ENCODE peak calls at places on chromosomes 6 and 20, in nine cellular contexts. Z, Y, R, B, J, G, O, V and W are unnamed samples.
A peak's percentile ranks its signal among the peaks of the same experiment; 100 is the strongest.

GRCh38 chr6:43294536-43294935 is 3.5 kb upstream of the SLC22A7 start:
- DNase-seq in Z (no peak), Y (no peak), R (no peak), B (no peak), J (no peak), G (no peak), O (no peak), V (no peak), W (no peak)

GRCh38 chr6:37783831-37784584 is 35.5 kb upstream of the ZFAND3 start:
- DNase-seq in Z (no peak), Y (no peak), R (no peak), B (no peak), J (no peak), G (peak; percentile 50), O (no peak), V (no peak), W (peak; percentile 28)

GRCh38 chr6:26097268-26097875 is 10.1 kb downstream of the HFE start:
- DNase-seq in Z (no peak), Y (no peak), R (peak; percentile 69), B (peak; percentile 79), J (peak; percentile 75), G (peak; percentile 73), O (peak; percentile 65), V (peak; percentile 65), W (peak; percentile 69)

GRCh38 chr6:257031-257725 is 35.1 kb upstream of the DUSP22 start:
- DNase-seq in Z (no peak), Y (no peak), R (no peak), B (no peak), J (no peak), G (no peak), O (no peak), V (peak; percentile 10), W (no peak)

GRCh38 chr6:43702522-43703440 is 15.2 kb upstream of the MRPS18A start:
- DNase-seq in Z (no peak), Y (peak; percentile 98), R (peak; percentile 93), B (peak; percentile 99), J (peak; percentile 93), G (peak; percentile 93), O (no peak), V (peak; percentile 92), W (peak; percentile 93)

GRCh38 chr20:49433387-49433786 is 49.1 kb downstream of the KCNB1 start:
- DNase-seq in Z (no peak), Y (no peak), R (no peak), B (no peak), J (no peak), G (no peak), O (peak; percentile 35), V (no peak), W (no peak)

GRCh38 chr6:39416728-39417127 is 94.2 kb upstream of the KCNK16 start:
- DNase-seq in Z (no peak), Y (peak; percentile 80), R (no peak), B (no peak), J (no peak), G (no peak), O (no peak), V (peak; percentile 37), W (no peak)

GRCh38 chr20:58447733-58448391 is 58.8 kb downstream of the VAPB start:
- DNase-seq in Z (no peak), Y (no peak), R (peak; percentile 55), B (peak; percentile 63), J (peak; percentile 79), G (no peak), O (no peak), V (peak; percentile 62), W (peak; percentile 52)

GRCh38 chr20:32457476-32457986 is 99.4 kb downstream of the ASXL1 start:
- DNase-seq in Z (no peak), Y (no peak), R (no peak), B (peak; percentile 29), J (no peak), G (peak; percentile 65), O (peak; percentile 99), V (peak; percentile 82), W (peak; percentile 68)
- H3K4me3 ChIP-seq in Z (no peak overlapping the region), Y (peak overlapping the region; percentile 35), R (peak overlapping the region; percentile 9), B (no peak overlapping the region), J (no peak overlapping the region), G (peak overlapping the region; percentile 38), O (peak overlapping the region; percentile 62), V (peak overlapping the region; percentile 81), W (peak overlapping the region; percentile 47)

DNA sequence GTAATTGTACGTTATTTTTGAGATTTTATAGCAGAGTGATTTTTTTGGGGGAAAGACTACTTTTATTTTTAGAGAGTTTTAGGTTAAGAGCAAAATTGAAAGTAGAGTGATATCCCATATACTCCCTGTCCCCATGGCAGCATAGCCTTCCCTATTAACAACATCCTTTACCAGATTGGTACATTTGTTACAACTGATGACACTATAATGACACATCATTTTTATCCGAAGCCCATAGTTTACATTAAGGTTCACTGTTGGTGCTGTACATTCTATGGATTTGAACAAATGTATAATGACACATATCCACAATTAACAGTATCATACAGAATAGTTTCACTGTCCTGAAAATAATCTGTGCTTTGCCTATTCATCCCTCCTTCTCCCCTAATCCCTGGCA is 1126.4 kb upstream of the CITED2 start:
- DNase-seq in Z (no peak), Y (no peak), R (no peak), B (no peak), J (no peak), G (no peak), O (no peak), V (no peak), W (no peak)
- TF ChIP-seq EP300 in Z (no peak), Y (no peak), R (no peak), B (no peak), J (no peak), G (no peak), O (no peak), V (no peak), W (no peak)

DNA sequence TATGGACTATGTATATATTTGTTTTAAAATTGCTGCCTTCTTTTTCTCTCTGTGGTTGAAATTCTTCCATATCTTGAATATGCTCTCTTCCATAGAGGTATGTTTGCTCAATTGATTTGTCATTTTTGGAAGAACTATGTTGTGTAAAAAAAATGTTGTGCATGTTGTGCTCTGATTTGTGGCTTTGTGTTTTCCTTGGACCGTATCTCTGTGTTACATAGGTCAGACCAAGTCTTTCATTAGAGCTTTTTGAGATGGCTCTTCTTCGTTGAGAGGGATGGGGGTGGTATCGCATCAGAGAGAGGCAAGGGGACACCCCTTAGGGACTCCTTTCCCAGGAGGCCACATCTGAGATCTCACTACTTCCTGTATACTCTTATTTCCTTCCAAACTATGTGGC is 43.8 kb downstream of the TMEM244 start:
- DNase-seq in Z (no peak), Y (no peak), R (no peak), B (no peak), J (no peak), G (no peak), O (no peak), V (no peak), W (no peak)
- H3K4me3 ChIP-seq in Z (no peak overlapping the region), Y (no peak overlapping the region), R (no peak overlapping the region), B (no peak overlapping the region), J (no peak overlapping the region), G (no peak overlapping the region), O (no peak overlapping the region), V (no peak overlapping the region), W (no peak overlapping the region)

DNA sequence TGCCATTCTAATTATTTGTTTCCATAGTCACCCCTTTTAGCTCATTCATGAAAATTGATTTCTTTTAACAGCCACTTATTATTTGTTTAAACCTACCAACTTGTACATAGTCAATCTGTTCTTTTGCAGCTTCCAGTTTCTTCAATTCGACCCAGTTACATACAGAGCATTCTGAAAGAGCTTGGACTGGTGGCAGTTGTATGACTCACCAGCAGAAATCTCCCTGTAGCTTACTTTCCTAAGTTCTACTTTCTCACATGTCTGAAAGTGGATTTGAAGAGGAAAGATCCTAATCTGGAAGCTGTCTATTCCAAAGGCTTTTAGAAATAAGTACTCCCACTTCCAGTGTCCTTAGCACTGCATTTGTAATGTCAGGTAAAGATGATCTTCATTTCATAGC is 447.9 kb downstream of the HTR1B start:
- DNase-seq in Z (no peak), Y (no peak), R (no peak), B (no peak), J (no peak), G (no peak), O (no peak), V (no peak), W (no peak)
- TF ChIP-seq EP300 in Z (no peak), Y (no peak), R (no peak), B (no peak), J (no peak), G (no peak), O (no peak), V (no peak), W (no peak)

GRCh38 chr6:7617954-7618764 is 28.2 kb downstream of the SNRNP48 start:
- DNase-seq in Z (peak; percentile 38), Y (peak; percentile 91), R (peak; percentile 29), B (no peak), J (no peak), G (no peak), O (no peak), V (no peak), W (no peak)
- H3K4me3 ChIP-seq in Z (no peak overlapping the region), Y (no peak overlapping the region), R (no peak overlapping the region), B (no peak overlapping the region), J (no peak overlapping the region), G (no peak overlapping the region), O (no peak overlapping the region), V (no peak overlapping the region), W (no peak overlapping the region)

GRCh38 chr6:45420083-45420908 is 42.6 kb upstream of the SUPT3H start:
- DNase-seq in Z (no peak), Y (no peak), R (peak; percentile 56), B (no peak), J (no peak), G (no peak), O (peak; percentile 19), V (no peak), W (no peak)
- TF ChIP-seq EP300 in Z (no peak), Y (no peak), R (no peak), B (no peak), J (no peak), G (no peak), O (no peak), V (no peak), W (no peak)

GRCh38 chr6:104630522-104630921 is 229.2 kb downstream of the HACE1 start:
- DNase-seq in Z (no peak), Y (no peak), R (no peak), B (no peak), J (no peak), G (no peak), O (no peak), V (no peak), W (no peak)
- H3K4me3 ChIP-seq in Z (no peak overlapping the region), Y (no peak overlapping the region), R (no peak overlapping the region), B (no peak overlapping the region), J (no peak overlapping the region), G (no peak overlapping the region), O (no peak overlapping the region), V (no peak overlapping the region), W (no peak overlapping the region)